ENCODE peak calls at places on chromosomes 1 and 21, in nine cellular contexts. V, J, T, W, S, E, H, F and L are unnamed samples.

GRCh38 chr1:162144853-162145252 is 75.4 kb downstream of the NOS1AP start:
- DNase-seq in S (no peak), V (peak), J (no peak), F (no peak), E (no peak), H (no peak), T (no peak), W (no peak), L (no peak)

GRCh38 chr1:206075786-206076725 is 23.1 kb downstream of the RHEX start:
- DNase-seq in J (no peak), W (no peak), S (no peak), F (peak), E (no peak), V (no peak), H (no peak), T (no peak), L (peak)

GRCh38 chr1:38564946-38565570 is 294.5 kb downstream of the RRAGC start:
- DNase-seq in J (no peak), S (no peak), T (no peak), H (no peak), F (no peak), V (no peak), W (no peak), E (no peak), L (no peak)

GRCh38 chr1:63887809-63888208 is 114.0 kb downstream of the ROR1 start:
- DNase-seq in T (no peak), S (no peak), W (no peak), F (no peak), E (no peak), H (no peak), J (no peak), V (no peak), L (no peak)

GRCh38 chr1:208225954-208226937 is 17.9 kb downstream of the PLXNA2 start:
- DNase-seq in F (no peak), J (no peak), E (no peak), S (no peak), H (no peak), W (no peak), V (no peak), T (no peak), L (no peak)

GRCh38 chr1:164772635-164773034 is 213.7 kb downstream of the PBX1 start:
- DNase-seq in V (no peak), J (peak), H (peak), S (peak), F (peak), W (no peak), T (peak), E (peak), L (peak)

GRCh38 chr1:212561501-212561931 is 47.0 kb upstream of the ATF3 start:
- DNase-seq in E (no peak), T (no peak), J (peak), F (peak), H (no peak), V (peak), W (no peak), S (no peak), L (no peak)

GRCh38 chr1:115356356-115356755 is 18.3 kb upstream of the NGF start:
- DNase-seq in W (no peak), H (no peak), T (no peak), S (no peak), E (no peak), F (no peak), J (no peak), V (no peak), L (no peak)

GRCh38 chr21:42508371-42508770 is 5.3 kb upstream of the SLC37A1 start:
- DNase-seq in V (no peak), H (no peak), E (no peak), J (no peak), S (no peak), T (no peak), F (no peak), W (no peak), L (no peak)

GRCh38 chr1:237832803-237833202 is 57.9 kb downstream of the ZP4 start:
- DNase-seq in J (no peak), W (no peak), T (no peak), S (no peak), F (no peak), V (no peak), E (no peak), H (no peak), L (no peak)

GRCh38 chr1:179599623-179600249 is 8.1 kb downstream of the TDRD5 start:
- DNase-seq in J (peak), E (peak), V (no peak), F (peak), T (no peak), S (no peak), W (no peak), H (no peak), L (no peak)

GRCh38 chr1:246893205-246893939 is 38.4 kb downstream of the AHCTF1 start:
- DNase-seq in V (no peak), F (no peak), H (no peak), S (no peak), W (no peak), J (no peak), T (no peak), E (no peak), L (no peak)

GRCh38 chr1:43881415-43881814 is 52.2 kb upstream of the ARTN start:
- DNase-seq in H (no peak), T (no peak), J (no peak), S (no peak), E (peak), W (no peak), V (no peak), F (no peak), L (no peak)

GRCh38 chr1:60573726-60574409 is 500.3 kb upstream of the C1orf87 start:
- DNase-seq in J (peak), E (peak), T (no peak), V (no peak), F (peak), S (no peak), H (no peak), W (no peak), L (no peak)

GRCh38 chr1:65179148-65179547 is 31.1 kb downstream of the AK4 start:
- DNase-seq in T (no peak), J (no peak), W (no peak), H (no peak), S (no peak), V (no peak), F (no peak), E (no peak), L (no peak)

GRCh38 chr1:12565094-12565965 is 52.7 kb downstream of the DHRS3 start:
- DNase-seq in W (no peak), H (no peak), V (no peak), J (no peak), E (no peak), S (no peak), F (peak), T (no peak), L (no peak)

GRCh38 chr1:167683641-167684502 is 37.9 kb upstream of the MPZL1 start:
- DNase-seq in F (no peak), V (no peak), E (no peak), H (no peak), T (no peak), J (peak), S (peak), W (no peak), L (no peak)

GRCh38 chr1:172955161-172955821 is 95.5 kb downstream of the TNFSF18 start:
- DNase-seq in T (no peak), H (no peak), E (peak), F (no peak), W (no peak), V (no peak), S (no peak), J (peak), L (peak)

GRCh38 chr21:28906236-28906635 is 86.4 kb downstream of the LTN1 start:
- DNase-seq in T (no peak), S (no peak), H (no peak), F (no peak), E (no peak), W (no peak), V (no peak), J (no peak), L (no peak)

GRCh38 chr1:111436726-111437125 is 9.2 kb upstream of the OVGP1 start:
- DNase-seq in H (no peak), T (no peak), E (peak), V (no peak), W (no peak), F (peak), J (no peak), S (no peak), L (peak)

GRCh38 chr1:97034651-97035050 is 313.1 kb downstream of the PTBP2 start:
- DNase-seq in J (no peak), S (no peak), V (no peak), H (no peak), W (no peak), T (no peak), E (no peak), F (no peak), L (no peak)

GRCh38 chr1:192831706-192832355 is 23.0 kb downstream of the RGS2 start:
- DNase-seq in S (no peak), F (peak), H (no peak), E (no peak), W (no peak), T (no peak), V (no peak), J (peak), L (peak)

GRCh38 chr1:51564124-51564523 is 45.1 kb upstream of the EPS15 start:
- DNase-seq in W (no peak), J (peak), H (no peak), F (peak), E (no peak), S (no peak), V (no peak), T (no peak), L (no peak)

GRCh38 chr1:84467298-84467697 is 11.8 kb upstream of the RPF1 start:
- DNase-seq in W (no peak), H (no peak), J (no peak), T (no peak), V (no peak), F (no peak), S (no peak), E (no peak), L (no peak)

GRCh38 chr1:58432813-58433668 is 113.5 kb downstream of the OMA1 start:
- DNase-seq in T (no peak), F (peak), H (no peak), V (no peak), W (no peak), E (peak), S (peak), J (peak), L (peak)

GRCh38 chr1:184945034-184945433 is 29.3 kb downstream of the NIBAN1 start:
- DNase-seq in S (no peak), F (peak), J (peak), W (no peak), E (no peak), V (peak), H (no peak), T (no peak), L (no peak)

GRCh38 chr1:223363057-223363855 is 720 bp downstream of the SUSD4 start:
- DNase-seq in W (no peak), H (peak), T (no peak), S (peak), J (peak), F (peak), V (no peak), E (no peak), L (no peak)

GRCh38 chr1:24805534-24806301 is 60.5 kb downstream of the CLIC4 start:
- DNase-seq in S (no peak), F (peak), V (no peak), J (peak), W (no peak), E (peak), H (no peak), T (peak), L (peak)

GRCh38 chr1:20035114-20035513 is 34.9 kb upstream of the PLA2G5 start:
- DNase-seq in S (no peak), T (no peak), H (no peak), V (no peak), W (no peak), J (peak), F (peak), E (no peak), L (no peak)

GRCh38 chr21:29403291-29403690 is 104.6 kb downstream of the BACH1 start:
- DNase-seq in W (no peak), T (no peak), E (no peak), F (peak), S (no peak), H (no peak), V (no peak), J (peak), L (no peak)

GRCh38 chr1:71882241-71883036 is 399.9 kb downstream of the NEGR1 start:
- DNase-seq in F (no peak), E (no peak), H (no peak), T (no peak), V (no peak), J (no peak), S (no peak), W (no peak), L (no peak)

GRCh38 chr1:34870395-34870794 is 10.8 kb upstream of the SMIM12 start:
- DNase-seq in S (no peak), T (no peak), J (no peak), V (no peak), H (no peak), F (no peak), E (no peak), W (no peak), L (no peak)

GRCh38 chr1:233443040-233443439 is 115.5 kb downstream of the MAP3K21 start:
- DNase-seq in H (no peak), J (no peak), S (no peak), E (no peak), W (no peak), T (no peak), F (peak), V (no peak), L (no peak)

GRCh38 chr1:37850352-37850955 is 8.9 kb downstream of the MTF1 start:
- DNase-seq in S (no peak), W (no peak), E (no peak), H (no peak), V (no peak), F (no peak), J (peak), T (no peak), L (no peak)

DNA sequence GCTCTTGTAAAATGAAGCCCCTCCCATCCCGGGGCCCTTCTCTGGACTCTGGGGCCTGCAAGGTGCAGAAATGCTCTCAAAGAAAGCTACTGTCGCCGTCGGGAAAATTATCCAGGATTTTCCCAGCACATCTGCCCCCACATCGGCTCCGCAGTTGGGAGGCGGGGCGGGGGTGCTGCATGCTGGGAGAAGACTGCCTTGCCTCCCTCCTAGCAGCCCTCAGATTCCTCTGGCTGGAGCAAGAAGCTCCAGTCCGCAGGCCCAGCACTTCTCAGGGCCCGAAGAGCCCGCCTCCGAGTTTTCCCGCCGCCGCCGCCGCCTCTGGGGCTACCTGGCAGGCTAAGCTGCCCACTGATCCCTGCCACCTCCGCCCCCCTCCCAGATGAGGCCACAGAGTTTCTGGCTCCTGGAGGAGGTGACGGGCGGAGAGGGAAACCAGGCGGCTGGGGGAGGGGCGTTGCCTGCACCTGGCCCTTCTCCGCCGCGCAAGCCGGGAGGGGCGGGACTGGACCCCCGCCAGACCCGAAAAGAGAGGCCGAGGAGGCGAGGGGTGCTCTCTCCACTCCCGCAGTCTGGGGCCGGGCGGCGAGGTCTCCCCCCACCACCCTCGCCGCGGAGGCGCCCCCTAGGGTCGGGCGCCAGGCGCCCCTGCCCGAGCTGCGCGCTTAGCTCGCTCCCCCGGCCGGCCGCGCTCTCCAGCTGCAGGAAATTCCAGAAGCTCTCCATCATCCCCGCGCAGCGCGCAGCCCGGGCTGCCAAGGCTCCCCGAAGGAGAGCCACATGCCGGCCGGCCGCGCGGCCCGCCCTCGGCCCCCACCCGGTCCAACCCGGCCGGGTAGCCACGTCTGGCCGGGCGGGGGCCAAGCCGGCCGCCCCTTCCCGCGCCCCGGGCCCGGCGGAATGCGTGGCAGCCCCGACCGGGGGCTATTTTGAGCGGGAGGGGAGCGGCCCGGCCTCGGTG is 28.8 kb downstream of the AHDC1 start:
- DNase-seq in E (no peak), J (peak), F (peak), W (no peak), S (peak), T (no peak), H (peak), V (no peak), L (no peak)
- H3K4me3 ChIP-seq in E (peak), J (peak), F (peak), W (peak), S (peak), T (peak), H (peak), V (peak), L (peak)

GRCh38 chr21:32414579-32415358 is 2.3 kb downstream of the EVA1C start:
- DNase-seq in W (no peak), J (peak), E (no peak), H (no peak), S (no peak), V (no peak), F (peak), T (no peak), L (no peak)
- TF ChIP-seq CTCF in W (no peak), J (peak), E (peak), H (no peak), S (peak), V (peak), F (peak), T (peak), L (peak)

GRCh38 chr1:32350785-32351076 is 11.6 kb downstream of the FAM229A start:
- DNase-seq in H (peak), S (no peak), F (no peak), J (no peak), E (no peak), T (no peak), W (no peak), V (no peak), L (no peak)
- H3K4me3 ChIP-seq in H (peak), S (peak), F (peak), J (peak), E (no peak), T (peak), W (peak), V (peak), L (no peak)

GRCh38 chr1:242871631-242872030 is 347.1 kb upstream of the PLD5 start:
- DNase-seq in W (no peak), J (no peak), H (no peak), S (no peak), E (no peak), F (no peak), T (no peak), V (no peak), L (no peak)
- TF ChIP-seq CTCF in W (no peak), J (no peak), H (no peak), S (no peak), E (no peak), F (no peak), T (no peak), V (no peak), L (no peak)

DNA sequence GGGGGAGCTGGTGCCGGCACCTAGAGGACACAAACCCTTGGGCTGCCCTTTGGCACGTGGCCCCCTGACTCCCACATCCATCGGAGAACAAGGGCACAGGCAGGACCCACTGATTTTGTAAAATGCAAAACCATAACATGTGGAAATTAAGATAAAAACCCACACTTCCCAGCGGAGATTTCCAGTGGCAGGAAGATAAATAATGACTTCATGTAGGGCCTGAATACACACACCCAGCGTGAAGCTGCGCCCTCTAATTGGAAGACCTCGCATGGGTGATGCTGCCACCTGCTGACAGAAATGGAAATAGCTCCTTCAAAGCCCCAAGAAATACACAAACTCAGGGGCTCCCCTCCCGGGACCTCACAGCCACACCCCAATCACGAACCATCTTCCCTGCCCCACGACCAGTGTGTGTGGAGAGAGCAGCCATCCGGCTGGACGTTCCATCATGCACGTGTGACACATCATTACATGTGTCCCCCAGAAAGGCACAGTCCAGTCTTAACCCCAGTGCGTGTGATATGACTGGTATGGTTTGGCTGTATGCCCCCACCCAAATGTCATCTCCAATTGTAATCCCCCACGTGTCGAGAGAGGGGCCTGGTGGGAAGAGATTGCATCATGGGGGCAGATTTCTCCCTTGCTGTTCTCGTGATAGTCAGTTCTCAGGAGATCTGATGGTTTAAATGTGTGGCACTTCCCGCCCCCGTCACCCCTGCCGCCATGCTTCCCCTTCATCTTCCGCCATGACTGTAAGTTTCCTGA is 5.7 kb upstream of the TPRG1L start:
- DNase-seq in J (peak), T (peak), H (peak), E (no peak), V (peak), F (peak), W (peak), S (peak), L (peak)
- H3K4me3 ChIP-seq in J (no peak), T (no peak), H (no peak), E (no peak), V (no peak), F (no peak), W (no peak), S (no peak), L (no peak)

GRCh38 chr1:87418048-87418447 is 89.4 kb downstream of the LMO4 start:
- DNase-seq in F (no peak), T (no peak), V (no peak), H (no peak), E (no peak), J (no peak), S (no peak), W (no peak), L (no peak)
- TF ChIP-seq CTCF in F (no peak), T (no peak), V (no peak), H (no peak), E (no peak), J (no peak), S (no peak), W (no peak), L (no peak)

GRCh38 chr21:46662765-46663500 is 27.5 kb downstream of the PRMT2 start:
- DNase-seq in T (no peak), J (no peak), F (no peak), V (no peak), S (no peak), H (no peak), W (no peak), E (no peak), L (no peak)

GRCh38 chr21:46661627-46662366 is 26.3 kb downstream of the PRMT2 start:
- DNase-seq in H (no peak), T (no peak), V (no peak), E (no peak), W (no peak), S (no peak), F (no peak), J (no peak), L (no peak)

GRCh38 chr21:46660505-46660904 is 25.0 kb downstream of the PRMT2 start:
- DNase-seq in H (no peak), S (no peak), W (no peak), F (no peak), E (no peak), T (no peak), V (no peak), J (no peak), L (no peak)

GRCh38 chr21:46662367-46662654 is 26.8 kb downstream of the PRMT2 start:
- DNase-seq in E (no peak), F (no peak), S (no peak), J (no peak), T (no peak), W (no peak), H (no peak), V (no peak), L (no peak)

DNA sequence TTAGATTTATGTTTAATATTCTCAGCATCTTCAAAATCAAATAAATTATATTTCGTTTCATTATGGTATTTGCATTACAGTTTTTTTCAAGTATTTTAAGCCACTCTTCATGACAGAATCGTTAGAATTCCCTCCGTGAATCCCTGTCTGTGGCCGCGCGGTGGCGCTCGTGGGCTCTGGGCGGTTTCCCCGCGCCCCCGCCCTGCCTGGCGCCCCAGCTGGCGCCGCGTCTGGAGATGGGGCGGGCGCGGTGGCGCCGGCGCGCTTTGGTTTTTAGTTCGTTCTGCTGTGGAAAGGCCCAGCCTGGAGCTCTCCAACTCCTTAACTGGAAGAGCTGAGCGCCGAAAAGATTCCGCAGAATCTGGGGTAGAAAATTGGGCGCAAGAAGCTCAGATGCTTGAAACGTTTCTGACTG is 25.7 kb downstream of the PRMT2 start:
- DNase-seq in V (no peak), F (peak), S (peak), W (peak), H (peak), J (peak), T (no peak), E (peak), L (peak)
- H3K4me3 ChIP-seq in V (peak), F (peak), S (peak), W (peak), H (no peak), J (peak), T (peak), E (peak), L (no peak)

GRCh38 chr1:155934097-155934932 is at the start of gene KHDC4:
- DNase-seq in V (peak), T (peak), E (peak), S (peak), J (peak), F (peak), W (peak), H (peak), L (peak)
- TF ChIP-seq CTCF in V (peak), T (peak), E (no peak), S (peak), J (no peak), F (no peak), W (peak), H (no peak), L (no peak)